ENCODE peak calls at places on chromosomes 6 and 20, in nine cellular contexts. D, Z, S, X, F, T, M, I and G are unnamed samples.

GRCh38 chr6:82833481-82833880 is 232.2 kb downstream of the UBE3D start:
- DNase-seq in D (no peak), Z (no peak), S (no peak), X (no peak), F (no peak), T (no peak), M (no peak), I (no peak), G (no peak)

GRCh38 chr6:43407296-43407695 is 20.0 kb upstream of the ABCC10 start:
- DNase-seq in D (no peak), Z (no peak), S (no peak), X (no peak), F (no peak), T (no peak), M (no peak), I (no peak), G (no peak)

GRCh38 chr6:105952326-105952725 is 133.8 kb upstream of the PRDM1 start:
- DNase-seq in D (no peak), Z (no peak), S (no peak), X (no peak), F (no peak), T (no peak), M (no peak), I (no peak), G (no peak)

GRCh38 chr6:6811151-6812002 is 222.9 kb downstream of the LY86 start:
- DNase-seq in D (no peak), Z (peak), S (no peak), X (no peak), F (peak), T (no peak), M (no peak), I (no peak), G (no peak)

GRCh38 chr20:32995802-32996201 is 8.4 kb downstream of the SUN5 start:
- DNase-seq in D (no peak), Z (no peak), S (no peak), X (no peak), F (no peak), T (no peak), M (no peak), I (no peak), G (no peak)

GRCh38 chr6:132788658-132789397 is 9.6 kb downstream of the SLC18B1 start:
- DNase-seq in D (no peak), Z (no peak), S (no peak), X (no peak), F (no peak), T (no peak), M (no peak), I (no peak), G (no peak)

GRCh38 chr6:14571001-14571400 is 453.4 kb downstream of the CD83 start:
- DNase-seq in D (no peak), Z (no peak), S (no peak), X (no peak), F (no peak), T (no peak), M (no peak), I (no peak), G (no peak)

GRCh38 chr6:8499540-8499939 is 64.2 kb upstream of the SLC35B3 start:
- DNase-seq in D (no peak), Z (no peak), S (no peak), X (no peak), F (no peak), T (peak), M (no peak), I (no peak), G (no peak)

GRCh38 chr6:95804847-95805541 is 210.8 kb upstream of the FUT9 start:
- DNase-seq in D (no peak), Z (no peak), S (no peak), X (no peak), F (no peak), T (no peak), M (no peak), I (no peak), G (no peak)

GRCh38 chr20:25382704-25383370 is 7.8 kb downstream of the ABHD12 start:
- DNase-seq in D (no peak), Z (no peak), S (no peak), X (no peak), F (peak), T (no peak), M (no peak), I (no peak), G (no peak)

GRCh38 chr6:125182237-125183018 is 28.9 kb downstream of the TPD52L1 start:
- DNase-seq in D (no peak), Z (no peak), S (no peak), X (no peak), F (no peak), T (no peak), M (no peak), I (no peak), G (no peak)

GRCh38 chr20:39795401-39796272 is 833.5 kb downstream of the DHX35 start:
- DNase-seq in D (no peak), Z (no peak), S (no peak), X (no peak), F (no peak), T (no peak), M (no peak), I (no peak), G (no peak)

GRCh38 chr6:36750090-36750489 is 52.5 kb downstream of the RAB44 start:
- DNase-seq in D (no peak), Z (no peak), S (no peak), X (no peak), F (no peak), T (no peak), M (no peak), I (no peak), G (no peak)

GRCh38 chr6:110101885-110102284 is 77.6 kb downstream of the WASF1 start:
- DNase-seq in D (no peak), Z (no peak), S (no peak), X (no peak), F (no peak), T (no peak), M (no peak), I (no peak), G (no peak)

GRCh38 chr20:57507477-57507876 is 17.5 kb downstream of the CTCFL start:
- DNase-seq in D (no peak), Z (no peak), S (no peak), X (no peak), F (no peak), T (no peak), M (no peak), I (no peak), G (no peak)

GRCh38 chr6:71496018-71496800 is 207.6 kb downstream of the OGFRL1 start:
- DNase-seq in D (no peak), Z (peak), S (no peak), X (no peak), F (no peak), T (no peak), M (no peak), I (no peak), G (no peak)

GRCh38 chr6:162613310-162613709 is 114.3 kb downstream of the PRKN start:
- DNase-seq in D (no peak), Z (no peak), S (no peak), X (no peak), F (no peak), T (no peak), M (no peak), I (no peak), G (no peak)

GRCh38 chr6:38021029-38021428 is 201.5 kb downstream of the ZFAND3 start:
- DNase-seq in D (no peak), Z (no peak), S (no peak), X (no peak), F (no peak), T (no peak), M (no peak), I (no peak), G (no peak)

GRCh38 chr6:2158596-2159271 is 86.7 kb downstream of the GMDS start:
- DNase-seq in D (no peak), Z (peak), S (no peak), X (no peak), F (no peak), T (peak), M (no peak), I (no peak), G (no peak)

GRCh38 chr20:1440024-1440423 is 26.6 kb downstream of the NSFL1C start:
- DNase-seq in D (no peak), Z (peak), S (no peak), X (no peak), F (no peak), T (no peak), M (no peak), I (no peak), G (no peak)
- TF ChIP-seq CTCF in D (no peak), Z (peak), S (no peak), X (no peak), F (no peak), T (peak), M (no peak), I (no peak), G (no peak)

GRCh38 chr20:64048402-64049044 is 916 bp downstream of the SOX18 start:
- DNase-seq in D (no peak), Z (peak), S (no peak), X (no peak), F (no peak), T (peak), M (no peak), I (no peak), G (no peak)
- TF ChIP-seq CTCF in D (no peak), Z (no peak), S (no peak), X (no peak), F (no peak), T (no peak), M (no peak), I (no peak), G (no peak)

GRCh38 chr6:30396833-30397479 is 52.0 kb downstream of the RPP21 start:
- DNase-seq in D (peak), Z (peak), S (peak), X (peak), F (peak), T (peak), M (peak), I (peak), G (peak)

GRCh38 chr6:30394139-30394538 is 49.2 kb downstream of the RPP21 start:
- DNase-seq in D (no peak), Z (no peak), S (no peak), X (no peak), F (no peak), T (no peak), M (no peak), I (no peak), G (no peak)

GRCh38 chr6:30399390-30400058 is 54.6 kb downstream of the RPP21 start:
- DNase-seq in D (no peak), Z (peak), S (no peak), X (no peak), F (no peak), T (no peak), M (no peak), I (no peak), G (no peak)

GRCh38 chr6:30397697-30398096 is 52.7 kb downstream of the RPP21 start:
- DNase-seq in D (no peak), Z (no peak), S (no peak), X (no peak), F (no peak), T (no peak), M (no peak), I (no peak), G (no peak)
- TF ChIP-seq CTCF in D (no peak), Z (no peak), S (no peak), X (no peak), F (no peak), T (no peak), M (no peak), I (no peak), G (no peak)

GRCh38 chr6:137133136-137133535 is 40.3 kb downstream of the IL22RA2 start:
- DNase-seq in D (no peak), Z (no peak), S (no peak), X (no peak), F (no peak), T (no peak), M (no peak), I (no peak), G (no peak)

GRCh38 chr6:137134483-137134882 is 39.0 kb downstream of the IL22RA2 start:
- DNase-seq in D (no peak), Z (no peak), S (no peak), X (no peak), F (no peak), T (no peak), M (no peak), I (no peak), G (no peak)

DNA sequence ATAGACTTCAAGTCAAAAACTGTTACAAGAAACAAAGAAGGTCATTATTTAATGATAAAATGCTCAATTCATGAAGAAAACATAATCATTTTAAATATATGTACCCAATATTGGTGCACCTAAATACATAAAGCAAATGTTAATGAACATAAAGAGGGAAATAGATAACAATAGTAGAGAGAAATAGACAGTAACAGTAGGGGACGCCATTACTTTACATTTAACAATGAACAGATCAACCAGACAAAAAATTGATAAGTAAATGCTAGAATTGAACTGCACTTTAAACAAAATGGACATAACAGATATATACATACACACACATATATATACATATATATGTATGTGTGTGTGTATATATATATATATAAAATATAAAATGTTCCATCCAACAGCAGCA is 37.4 kb downstream of the IL22RA2 start:
- DNase-seq in D (no peak), Z (no peak), S (no peak), X (no peak), F (no peak), T (no peak), M (no peak), I (no peak), G (no peak)
- TF ChIP-seq CTCF in D (no peak), Z (no peak), S (peak), X (peak), F (peak), T (peak), M (no peak), I (no peak), G (no peak)

GRCh38 chr20:432208-432607 is 24.1 kb downstream of the RBCK1 start:
- DNase-seq in D (no peak), Z (no peak), S (no peak), X (no peak), F (no peak), T (no peak), M (no peak), I (no peak), G (no peak)

GRCh38 chr20:433300-433975 is 25.3 kb downstream of the RBCK1 start:
- DNase-seq in D (no peak), Z (peak), S (no peak), X (no peak), F (no peak), T (no peak), M (no peak), I (no peak), G (no peak)

GRCh38 chr20:432677-433299 is 24.7 kb downstream of the RBCK1 start:
- DNase-seq in D (no peak), Z (no peak), S (no peak), X (no peak), F (no peak), T (no peak), M (no peak), I (no peak), G (no peak)

GRCh38 chr20:430091-430999 is 22.2 kb downstream of the RBCK1 start:
- DNase-seq in D (no peak), Z (no peak), S (no peak), X (no peak), F (no peak), T (peak), M (no peak), I (no peak), G (no peak)

DNA sequence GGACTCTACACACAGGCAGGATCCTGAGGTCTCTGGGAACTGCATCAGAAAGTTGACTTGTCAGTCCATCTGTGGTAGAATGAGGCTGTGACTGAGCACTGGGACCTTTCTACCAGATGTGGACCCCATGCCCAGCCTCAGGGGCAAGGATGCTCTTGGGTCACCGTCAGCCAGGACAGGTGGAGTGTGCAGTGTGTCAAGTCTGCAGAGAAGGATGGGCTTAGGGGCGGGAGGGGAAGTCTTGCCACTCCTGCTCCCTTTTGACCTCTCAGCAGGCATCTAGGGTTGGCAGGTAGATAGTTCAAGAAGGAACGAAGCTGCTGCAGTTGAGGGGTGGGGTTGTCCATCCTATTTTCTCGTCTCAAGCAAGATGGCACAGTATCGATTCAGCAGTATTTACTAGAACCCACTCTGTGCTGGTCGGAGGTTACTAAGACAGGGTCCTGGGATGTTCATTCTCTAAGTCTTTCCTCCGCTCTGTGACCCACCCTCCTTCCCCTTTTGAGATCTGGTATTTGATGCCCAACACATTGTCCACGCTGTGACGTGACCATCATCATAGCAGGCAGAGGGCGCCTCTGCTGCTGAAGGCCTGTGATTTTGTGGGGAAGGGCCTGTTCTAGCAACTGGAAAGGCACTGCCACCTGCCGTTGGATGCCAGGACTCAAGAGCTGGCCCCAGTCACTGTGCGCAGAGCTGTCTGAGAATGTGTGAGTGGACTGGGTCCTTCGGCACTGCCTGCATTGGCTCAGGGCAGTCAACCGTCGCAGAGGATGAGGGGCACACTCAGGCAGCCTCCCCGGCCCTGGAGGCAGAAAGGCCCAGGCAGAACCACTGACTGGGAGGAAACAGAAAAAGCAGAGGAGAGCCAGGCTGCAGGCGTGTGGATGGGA is 23.2 kb downstream of the RBCK1 start:
- DNase-seq in D (no peak), Z (peak), S (no peak), X (no peak), F (peak), T (peak), M (peak), I (no peak), G (no peak)
- TF ChIP-seq CTCF in D (peak), Z (peak), S (peak), X (peak), F (peak), T (peak), M (peak), I (no peak), G (no peak)

GRCh38 chr6:52502306-52503029 is 74.4 kb downstream of the TRAM2 start:
- DNase-seq in D (no peak), Z (no peak), S (no peak), X (no peak), F (no peak), T (no peak), M (no peak), I (no peak), G (no peak)

GRCh38 chr6:52505726-52506501 is 70.9 kb downstream of the TRAM2 start:
- DNase-seq in D (no peak), Z (peak), S (no peak), X (no peak), F (no peak), T (no peak), M (no peak), I (no peak), G (no peak)

GRCh38 chr6:52504778-52505127 is 72.1 kb downstream of the TRAM2 start:
- DNase-seq in D (no peak), Z (no peak), S (no peak), X (no peak), F (no peak), T (no peak), M (no peak), I (no peak), G (no peak)

GRCh38 chr6:52503853-52504777 is 72.7 kb downstream of the TRAM2 start:
- DNase-seq in D (no peak), Z (no peak), S (peak), X (peak), F (peak), T (no peak), M (no peak), I (peak), G (no peak)

DNA sequence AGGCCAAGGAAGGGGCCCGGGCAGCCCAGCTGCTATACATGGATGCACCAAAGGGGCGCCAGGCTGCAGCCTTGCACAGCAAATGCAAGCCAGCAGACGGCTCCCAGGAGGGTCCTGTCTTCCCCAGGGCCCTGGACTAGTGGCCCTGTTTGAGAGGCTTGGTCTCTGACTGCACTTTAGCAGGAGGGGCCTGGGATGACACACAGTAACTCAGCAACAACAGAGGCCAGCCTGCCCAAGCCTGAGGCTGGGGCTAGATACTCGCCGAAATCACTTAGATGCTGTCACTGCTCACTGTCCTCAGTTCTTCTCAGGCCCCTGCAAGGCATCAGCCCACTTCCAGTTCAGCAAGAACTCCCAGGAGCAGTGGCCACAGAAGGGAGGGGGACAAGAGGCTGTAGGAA is 73.5 kb downstream of the TRAM2 start:
- DNase-seq in D (no peak), Z (no peak), S (no peak), X (no peak), F (no peak), T (peak), M (no peak), I (no peak), G (no peak)
- TF ChIP-seq CTCF in D (no peak), Z (no peak), S (no peak), X (no peak), F (peak), T (no peak), M (no peak), I (no peak), G (no peak)

DNA sequence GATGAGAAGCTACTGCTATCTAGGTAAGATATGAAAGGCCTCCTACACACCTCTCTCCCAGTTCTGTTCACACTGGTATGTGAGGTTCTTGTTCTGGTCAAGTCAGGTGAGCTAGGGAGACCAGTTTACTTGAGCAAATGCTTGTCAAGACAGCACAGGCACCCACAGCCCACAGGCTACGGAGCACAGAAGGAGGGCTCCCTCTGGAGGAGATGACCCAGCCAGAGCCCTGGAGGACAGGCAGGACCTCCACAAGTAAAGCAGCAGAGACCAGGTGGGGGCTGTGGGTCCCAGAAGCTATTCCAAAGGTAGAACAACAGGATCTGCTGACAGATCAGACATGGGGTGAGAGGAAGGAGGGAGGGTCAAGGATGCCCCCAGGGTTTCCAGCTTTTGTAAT is 13.2 kb downstream of the MMP24OS start:
- DNase-seq in D (no peak), Z (no peak), S (no peak), X (no peak), F (no peak), T (peak), M (no peak), I (no peak), G (no peak)
- TF ChIP-seq CTCF in D (no peak), Z (no peak), S (no peak), X (no peak), F (no peak), T (peak), M (no peak), I (no peak), G (no peak)

GRCh38 chr6:22413681-22414305 is 117.0 kb upstream of the PRL start:
- DNase-seq in D (no peak), Z (no peak), S (no peak), X (no peak), F (no peak), T (no peak), M (no peak), I (no peak), G (no peak)
- TF ChIP-seq CTCF in D (no peak), Z (no peak), S (no peak), X (no peak), F (no peak), T (peak), M (no peak), I (no peak), G (no peak)

DNA sequence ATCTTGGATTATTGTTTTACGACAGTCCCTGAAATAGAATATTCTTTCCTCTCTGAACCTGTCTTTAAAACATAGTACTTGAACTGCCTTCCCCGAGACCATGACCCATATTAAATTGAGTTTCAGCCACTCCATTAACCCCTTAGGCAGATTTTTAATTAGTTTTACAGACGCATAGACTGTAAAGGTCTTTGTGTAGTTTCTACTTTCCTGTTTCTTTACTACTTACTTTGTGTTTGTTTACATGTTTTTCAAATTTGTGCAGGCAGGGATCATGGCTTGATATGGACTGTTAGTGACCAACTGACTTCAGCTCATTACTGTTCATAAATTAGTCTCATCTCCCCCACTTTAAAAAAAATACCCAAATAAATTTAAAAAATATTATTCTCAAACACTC is 53.8 kb downstream of the FYN start:
- DNase-seq in D (no peak), Z (no peak), S (no peak), X (no peak), F (no peak), T (no peak), M (no peak), I (no peak), G (no peak)
- TF ChIP-seq CTCF in D (no peak), Z (no peak), S (no peak), X (no peak), F (no peak), T (no peak), M (no peak), I (no peak), G (no peak)